ENCODE peak calls at places on chromosomes 16 and 17, in ten cellular contexts. One of them, this sample, is unnamed.

GRCh38 chr16:30896203-30896889 is at the start of gene CTF1:
- DNase-seq in fibroblast of mammary gland: peak; percentile 68
- DNase-seq in transverse colon: peak; percentile 62
- DNase-seq in ovary: peak; percentile 90
- DNase-seq in kidney: peak; percentile 93
- DNase-seq in thoracic aorta: no peak
- DNase-seq in heart left ventricle: peak; percentile 85
- DNase-seq in cardiac muscle cell: peak; percentile 88
- DNase-seq in tibial artery: peak; percentile 79
- DNase-seq in GM12865: no peak
- DNase-seq in this sample: no peak

GRCh38 chr17:71764507-71764906 is 356.3 kb upstream of the SOX9 start:
- DNase-seq in GM12865: peak; percentile 69
- DNase-seq in ovary: no peak
- DNase-seq in kidney: no peak
- DNase-seq in transverse colon: peak; percentile 24
- DNase-seq in heart left ventricle: no peak
- DNase-seq in tibial artery: no peak
- DNase-seq in cardiac muscle cell: peak; percentile 6
- DNase-seq in fibroblast of mammary gland: no peak
- DNase-seq in thoracic aorta: no peak
- DNase-seq in this sample: no peak

GRCh38 chr16:3431779-3432219 is 11.5 kb downstream of the ZNF597 start:
- DNase-seq in heart left ventricle: peak; percentile 66
- DNase-seq in GM12865: no peak
- DNase-seq in cardiac muscle cell: peak; percentile 56
- DNase-seq in fibroblast of mammary gland: peak; percentile 41
- DNase-seq in transverse colon: peak; percentile 19
- DNase-seq in ovary: peak; percentile 47
- DNase-seq in tibial artery: peak; percentile 24
- DNase-seq in thoracic aorta: no peak
- DNase-seq in kidney: peak; percentile 74
- DNase-seq in this sample: no peak

GRCh38 chr17:40415390-40415789 is 2.3 kb downstream of the TOP2A start:
- DNase-seq in thoracic aorta: no peak
- DNase-seq in transverse colon: no peak
- DNase-seq in heart left ventricle: no peak
- DNase-seq in cardiac muscle cell: peak; percentile 65
- DNase-seq in fibroblast of mammary gland: peak; percentile 68
- DNase-seq in GM12865: peak; percentile 56
- DNase-seq in tibial artery: no peak
- DNase-seq in ovary: no peak
- DNase-seq in kidney: no peak
- DNase-seq in this sample: no peak

GRCh38 chr17:64686705-64687104 is 24.6 kb upstream of the SMURF2 start:
- DNase-seq in heart left ventricle: no peak
- DNase-seq in transverse colon: peak; percentile 39
- DNase-seq in kidney: no peak
- DNase-seq in tibial artery: no peak
- DNase-seq in ovary: no peak
- DNase-seq in thoracic aorta: no peak
- DNase-seq in GM12865: no peak
- DNase-seq in fibroblast of mammary gland: no peak
- DNase-seq in cardiac muscle cell: no peak
- DNase-seq in this sample: peak; percentile 61

GRCh38 chr16:48353565-48354163 is 31.5 kb downstream of the SIAH1 start:
- DNase-seq in tibial artery: peak; percentile 63
- DNase-seq in cardiac muscle cell: peak; percentile 86
- DNase-seq in ovary: peak; percentile 39
- DNase-seq in thoracic aorta: no peak
- DNase-seq in kidney: no peak
- DNase-seq in fibroblast of mammary gland: peak; percentile 78
- DNase-seq in heart left ventricle: no peak
- DNase-seq in GM12865: peak; percentile 80
- DNase-seq in transverse colon: peak; percentile 66
- DNase-seq in this sample: no peak

GRCh38 chr16:88988980-88989791 is 12.2 kb upstream of the CBFA2T3 start:
- DNase-seq in fibroblast of mammary gland: no peak
- DNase-seq in cardiac muscle cell: no peak
- DNase-seq in tibial artery: no peak
- DNase-seq in ovary: no peak
- DNase-seq in heart left ventricle: peak; percentile 53
- DNase-seq in thoracic aorta: no peak
- DNase-seq in kidney: peak; percentile 69
- DNase-seq in transverse colon: no peak
- DNase-seq in GM12865: no peak
- DNase-seq in this sample: no peak

GRCh38 chr17:5762191-5762590 is 177.9 kb upstream of the NLRP1 start:
- DNase-seq in heart left ventricle: no peak
- DNase-seq in cardiac muscle cell: peak; percentile 11
- DNase-seq in thoracic aorta: no peak
- DNase-seq in tibial artery: no peak
- DNase-seq in kidney: no peak
- DNase-seq in ovary: no peak
- DNase-seq in fibroblast of mammary gland: peak; percentile 10
- DNase-seq in GM12865: no peak
- DNase-seq in transverse colon: no peak
- DNase-seq in this sample: no peak

GRCh38 chr16:11104168-11105037 is 151.6 kb downstream of the SOCS1 start:
- DNase-seq in cardiac muscle cell: no peak
- DNase-seq in heart left ventricle: no peak
- DNase-seq in kidney: peak; percentile 70
- DNase-seq in GM12865: no peak
- DNase-seq in transverse colon: no peak
- DNase-seq in tibial artery: no peak
- DNase-seq in thoracic aorta: no peak
- DNase-seq in ovary: no peak
- DNase-seq in fibroblast of mammary gland: no peak
- DNase-seq in this sample: no peak

GRCh38 chr17:29352146-29352545 is 38.0 kb upstream of the TAOK1 start:
- DNase-seq in tibial artery: no peak
- DNase-seq in heart left ventricle: no peak
- DNase-seq in thoracic aorta: no peak
- DNase-seq in cardiac muscle cell: no peak
- DNase-seq in ovary: no peak
- DNase-seq in transverse colon: no peak
- DNase-seq in kidney: no peak
- DNase-seq in fibroblast of mammary gland: no peak
- DNase-seq in GM12865: no peak
- DNase-seq in this sample: no peak

GRCh38 chr17:7361906-7362305 is 7.0 kb downstream of the TMEM95 start:
- DNase-seq in cardiac muscle cell: no peak
- DNase-seq in tibial artery: no peak
- DNase-seq in kidney: no peak
- DNase-seq in thoracic aorta: no peak
- DNase-seq in ovary: no peak
- DNase-seq in GM12865: no peak
- DNase-seq in transverse colon: no peak
- DNase-seq in fibroblast of mammary gland: no peak
- DNase-seq in heart left ventricle: no peak
- DNase-seq in this sample: no peak

GRCh38 chr16:80014241-80014939 is 413.9 kb upstream of the MAF start:
- DNase-seq in thoracic aorta: no peak
- DNase-seq in ovary: no peak
- DNase-seq in GM12865: no peak
- DNase-seq in cardiac muscle cell: no peak
- DNase-seq in fibroblast of mammary gland: no peak
- DNase-seq in kidney: no peak
- DNase-seq in tibial artery: no peak
- DNase-seq in transverse colon: no peak
- DNase-seq in heart left ventricle: no peak
- DNase-seq in this sample: peak; percentile 87

GRCh38 chr16:9499921-9500593 is 408.6 kb downstream of the HAPSTR1 start:
- DNase-seq in transverse colon: no peak
- DNase-seq in kidney: no peak
- DNase-seq in thoracic aorta: no peak
- DNase-seq in ovary: no peak
- DNase-seq in heart left ventricle: no peak
- DNase-seq in GM12865: no peak
- DNase-seq in cardiac muscle cell: no peak
- DNase-seq in tibial artery: no peak
- DNase-seq in fibroblast of mammary gland: no peak
- DNase-seq in this sample: no peak

GRCh38 chr16:9500872-9501271 is 409.4 kb downstream of the HAPSTR1 start:
- DNase-seq in fibroblast of mammary gland: no peak
- DNase-seq in GM12865: no peak
- DNase-seq in heart left ventricle: no peak
- DNase-seq in thoracic aorta: no peak
- DNase-seq in transverse colon: no peak
- DNase-seq in cardiac muscle cell: no peak
- DNase-seq in ovary: no peak
- DNase-seq in kidney: no peak
- DNase-seq in tibial artery: no peak
- DNase-seq in this sample: no peak

DNA sequence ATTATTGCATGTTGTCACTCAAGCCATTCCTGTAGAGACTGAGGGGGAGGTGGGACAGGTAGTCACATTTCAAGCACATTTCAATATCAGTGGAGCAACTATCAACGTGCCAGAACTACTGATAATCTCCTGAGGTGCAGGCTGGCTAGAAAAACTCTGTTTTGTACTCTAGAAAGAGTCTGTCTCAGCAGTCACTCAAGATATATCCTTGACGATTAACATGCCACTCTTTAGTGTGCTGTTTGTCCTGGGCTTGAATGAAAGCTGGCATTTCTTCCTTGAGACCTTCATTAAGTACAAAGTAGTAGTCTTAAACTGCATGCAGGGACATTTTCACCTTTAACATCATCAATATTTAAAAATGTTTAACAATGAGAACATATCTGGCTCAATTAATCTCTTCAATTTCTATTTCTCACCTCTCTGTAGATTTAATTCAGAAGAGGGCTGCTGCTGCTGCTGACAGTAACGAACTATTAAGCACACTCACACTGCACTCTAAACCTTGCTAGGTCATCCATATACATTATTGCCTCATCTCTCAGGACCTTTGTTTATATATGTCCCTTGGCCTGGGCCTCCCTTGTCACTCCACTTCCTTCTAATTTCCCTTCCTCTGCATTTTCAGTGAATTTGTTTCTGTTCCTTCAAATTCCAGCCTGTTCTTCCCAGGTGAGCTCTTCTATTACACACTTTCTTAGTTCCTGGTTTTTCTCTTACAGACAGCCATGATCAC is 412.0 kb downstream of the HAPSTR1 start:
- DNase-seq in fibroblast of mammary gland: no peak
- DNase-seq in heart left ventricle: no peak
- DNase-seq in transverse colon: no peak
- DNase-seq in kidney: no peak
- DNase-seq in cardiac muscle cell: no peak
- DNase-seq in tibial artery: no peak
- DNase-seq in thoracic aorta: no peak
- DNase-seq in GM12865: no peak
- DNase-seq in ovary: no peak
- DNase-seq in this sample: no peak
- H3K4me3 ChIP-seq in fibroblast of mammary gland: no peak overlapping the region
- H3K4me3 ChIP-seq in heart left ventricle: no peak overlapping the region
- H3K4me3 ChIP-seq in transverse colon: no peak overlapping the region
- H3K4me3 ChIP-seq in kidney: no peak overlapping the region
- H3K4me3 ChIP-seq in cardiac muscle cell: no peak overlapping the region
- H3K4me3 ChIP-seq in tibial artery: no peak overlapping the region
- H3K4me3 ChIP-seq in thoracic aorta: no peak overlapping the region
- H3K4me3 ChIP-seq in GM12865: no peak overlapping the region
- H3K4me3 ChIP-seq in ovary: no peak overlapping the region
- H3K4me3 ChIP-seq in this sample: no peak overlapping the region

GRCh38 chr17:42305543-42306384 is 17.5 kb downstream of the STAT5A start:
- DNase-seq in transverse colon: no peak
- DNase-seq in kidney: no peak
- DNase-seq in GM12865: no peak
- DNase-seq in cardiac muscle cell: no peak
- DNase-seq in heart left ventricle: no peak
- DNase-seq in thoracic aorta: no peak
- DNase-seq in fibroblast of mammary gland: no peak
- DNase-seq in ovary: peak; percentile 54
- DNase-seq in tibial artery: no peak
- DNase-seq in this sample: no peak
- TF ChIP-seq CTCF in transverse colon: no peak
- TF ChIP-seq CTCF in kidney: no peak
- TF ChIP-seq CTCF in GM12865: no peak
- TF ChIP-seq CTCF in cardiac muscle cell: no peak
- TF ChIP-seq CTCF in heart left ventricle: no peak
- TF ChIP-seq CTCF in thoracic aorta: no peak
- TF ChIP-seq CTCF in fibroblast of mammary gland: no peak
- TF ChIP-seq CTCF in ovary: no peak
- TF ChIP-seq CTCF in tibial artery: no peak
- TF ChIP-seq CTCF in this sample: no peak

DNA sequence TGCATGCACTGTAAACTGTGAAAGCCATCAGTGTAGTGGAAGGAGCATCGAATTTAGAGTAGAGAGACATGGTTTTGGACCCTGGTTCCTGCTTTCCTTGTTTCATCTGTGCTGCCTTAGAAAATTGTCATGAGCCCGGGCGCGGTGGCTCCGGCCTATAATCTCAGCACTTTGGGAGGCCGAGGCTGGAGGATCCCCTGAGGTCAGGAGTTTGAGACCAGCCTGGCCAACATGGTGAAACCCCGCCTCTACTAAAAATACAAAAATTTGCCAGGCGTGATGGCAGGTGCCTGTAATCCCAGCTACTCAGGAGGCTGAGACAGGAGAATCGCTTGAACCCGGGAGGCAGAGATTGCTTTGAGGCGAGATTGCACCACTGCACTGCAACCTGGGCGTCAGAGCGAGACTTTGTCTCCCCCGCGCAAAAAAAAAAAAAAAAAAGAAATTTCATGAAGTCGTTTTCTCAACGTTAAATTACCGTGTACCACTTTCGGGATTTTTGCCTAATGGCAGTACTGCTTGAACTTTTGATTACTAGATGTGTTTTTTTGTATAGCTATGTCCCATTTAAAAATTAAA is 912 bp downstream of the COQ7 start:
- DNase-seq in heart left ventricle: no peak
- DNase-seq in transverse colon: no peak
- DNase-seq in cardiac muscle cell: no peak
- DNase-seq in fibroblast of mammary gland: no peak
- DNase-seq in thoracic aorta: no peak
- DNase-seq in ovary: peak; percentile 36
- DNase-seq in tibial artery: no peak
- DNase-seq in GM12865: no peak
- DNase-seq in kidney: no peak
- DNase-seq in this sample: no peak
- H3K4me3 ChIP-seq in heart left ventricle: peak overlapping the region; percentile 91
- H3K4me3 ChIP-seq in transverse colon: peak overlapping the region; percentile 97
- H3K4me3 ChIP-seq in cardiac muscle cell: peak overlapping the region; percentile 65
- H3K4me3 ChIP-seq in fibroblast of mammary gland: peak overlapping the region; percentile 91
- H3K4me3 ChIP-seq in thoracic aorta: peak overlapping the region; percentile 100
- H3K4me3 ChIP-seq in ovary: peak overlapping the region; percentile 98
- H3K4me3 ChIP-seq in tibial artery: peak overlapping the region; percentile 81
- H3K4me3 ChIP-seq in GM12865: peak overlapping the region; percentile 79
- H3K4me3 ChIP-seq in kidney: peak overlapping the region; percentile 81
- H3K4me3 ChIP-seq in this sample: peak overlapping the region; percentile 67

DNA sequence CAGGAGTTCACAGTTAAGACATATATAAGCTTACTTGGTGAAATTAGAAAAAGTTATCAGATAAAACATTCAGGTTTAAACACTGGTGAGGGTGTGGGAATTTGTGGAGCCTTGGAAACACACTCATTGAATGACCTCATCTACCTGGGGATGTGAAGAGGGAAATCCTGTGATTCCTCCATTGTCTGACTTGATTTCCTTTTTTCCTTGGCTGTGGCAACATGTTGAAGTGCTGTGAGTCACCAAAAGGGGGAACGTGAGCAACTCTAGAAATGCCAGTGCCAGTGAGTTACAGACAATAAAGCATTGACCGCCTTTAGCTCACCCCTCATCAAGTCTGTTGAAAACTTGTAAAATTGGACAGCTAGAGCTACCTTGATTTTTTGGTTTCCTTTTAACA is 1.8 kb downstream of the HMOX2 start:
- DNase-seq in tibial artery: no peak
- DNase-seq in GM12865: no peak
- DNase-seq in cardiac muscle cell: peak; percentile 57
- DNase-seq in fibroblast of mammary gland: peak; percentile 60
- DNase-seq in thoracic aorta: no peak
- DNase-seq in transverse colon: no peak
- DNase-seq in ovary: no peak
- DNase-seq in heart left ventricle: no peak
- DNase-seq in kidney: no peak
- DNase-seq in this sample: no peak
- TF ChIP-seq CTCF in tibial artery: no peak
- TF ChIP-seq CTCF in GM12865: no peak
- TF ChIP-seq CTCF in cardiac muscle cell: peak; percentile 47
- TF ChIP-seq CTCF in fibroblast of mammary gland: peak; percentile 28
- TF ChIP-seq CTCF in thoracic aorta: no peak
- TF ChIP-seq CTCF in transverse colon: no peak
- TF ChIP-seq CTCF in ovary: no peak
- TF ChIP-seq CTCF in heart left ventricle: peak; percentile 16
- TF ChIP-seq CTCF in kidney: no peak
- TF ChIP-seq CTCF in this sample: no peak